ENCODE peak calls at places on chromosomes 4 and X, in six cellular contexts. One of them, this sample, is unnamed.

GRCh38 chr4:87132035-87132434 is 88.4 kb downstream of the KLHL8 start:
- DNase-seq in stimulated activated CD8-positive, alpha-beta memory T cell treated with anti-CD3 and anti-CD28 coated beads, Interleukin-4, amount 100 ng/mL, for 4 hours: no peak
- DNase-seq in brain microvascular endothelial cell: no peak
- DNase-seq in right lobe of liver: no peak
- DNase-seq in GM13976: no peak
- DNase-seq in endodermal cell: no peak
- DNase-seq in this sample: no peak

GRCh38 chr4:183097251-183098079 is 1.6 kb upstream of the WWC2 start:
- DNase-seq in stimulated activated CD8-positive, alpha-beta memory T cell treated with anti-CD3 and anti-CD28 coated beads, Interleukin-4, amount 100 ng/mL, for 4 hours: no peak
- DNase-seq in brain microvascular endothelial cell: no peak
- DNase-seq in right lobe of liver: peak
- DNase-seq in GM13976: peak
- DNase-seq in endodermal cell: peak
- DNase-seq in this sample: peak

GRCh38 chr4:15238720-15239119 is 189.1 kb upstream of the C1QTNF7 start:
- DNase-seq in stimulated activated CD8-positive, alpha-beta memory T cell treated with anti-CD3 and anti-CD28 coated beads, Interleukin-4, amount 100 ng/mL, for 4 hours: no peak
- DNase-seq in brain microvascular endothelial cell: peak
- DNase-seq in right lobe of liver: no peak
- DNase-seq in GM13976: peak
- DNase-seq in endodermal cell: peak
- DNase-seq in this sample: peak

GRCh38 chr4:181301735-181302380 is 941.3 kb upstream of the TENM3 start:
- DNase-seq in stimulated activated CD8-positive, alpha-beta memory T cell treated with anti-CD3 and anti-CD28 coated beads, Interleukin-4, amount 100 ng/mL, for 4 hours: no peak
- DNase-seq in brain microvascular endothelial cell: peak
- DNase-seq in right lobe of liver: peak
- DNase-seq in GM13976: peak
- DNase-seq in endodermal cell: peak
- DNase-seq in this sample: peak

GRCh38 chr4:75552452-75552851 is 3.4 kb upstream of the ODAPH start:
- DNase-seq in stimulated activated CD8-positive, alpha-beta memory T cell treated with anti-CD3 and anti-CD28 coated beads, Interleukin-4, amount 100 ng/mL, for 4 hours: no peak
- DNase-seq in brain microvascular endothelial cell: no peak
- DNase-seq in right lobe of liver: no peak
- DNase-seq in GM13976: no peak
- DNase-seq in endodermal cell: no peak
- DNase-seq in this sample: no peak

GRCh38 chr4:84263415-84263814 is 235.7 kb downstream of the NKX6-1 start:
- DNase-seq in stimulated activated CD8-positive, alpha-beta memory T cell treated with anti-CD3 and anti-CD28 coated beads, Interleukin-4, amount 100 ng/mL, for 4 hours: no peak
- DNase-seq in brain microvascular endothelial cell: no peak
- DNase-seq in right lobe of liver: no peak
- DNase-seq in GM13976: no peak
- DNase-seq in endodermal cell: no peak
- DNase-seq in this sample: no peak

GRCh38 chr4:1795304-1796195 is 2.5 kb downstream of the FGFR3 start:
- DNase-seq in stimulated activated CD8-positive, alpha-beta memory T cell treated with anti-CD3 and anti-CD28 coated beads, Interleukin-4, amount 100 ng/mL, for 4 hours: no peak
- DNase-seq in brain microvascular endothelial cell: no peak
- DNase-seq in right lobe of liver: peak
- DNase-seq in GM13976: no peak
- DNase-seq in endodermal cell: peak
- DNase-seq in this sample: no peak

GRCh38 chr4:24229976-24230375 is 340.1 kb upstream of the PPARGC1A start:
- DNase-seq in stimulated activated CD8-positive, alpha-beta memory T cell treated with anti-CD3 and anti-CD28 coated beads, Interleukin-4, amount 100 ng/mL, for 4 hours: no peak
- DNase-seq in brain microvascular endothelial cell: no peak
- DNase-seq in right lobe of liver: no peak
- DNase-seq in GM13976: no peak
- DNase-seq in endodermal cell: no peak
- DNase-seq in this sample: no peak

GRCh38 chrX:13373807-13374187 is 53.9 kb upstream of the ATXN3L start:
- DNase-seq in stimulated activated CD8-positive, alpha-beta memory T cell treated with anti-CD3 and anti-CD28 coated beads, Interleukin-4, amount 100 ng/mL, for 4 hours: no peak
- DNase-seq in brain microvascular endothelial cell: peak
- DNase-seq in right lobe of liver: no peak
- DNase-seq in GM13976: no peak
- DNase-seq in endodermal cell: no peak
- DNase-seq in this sample: no peak

GRCh38 chr4:111781611-111782010 is 363.6 kb upstream of the FAM241A start:
- DNase-seq in stimulated activated CD8-positive, alpha-beta memory T cell treated with anti-CD3 and anti-CD28 coated beads, Interleukin-4, amount 100 ng/mL, for 4 hours: no peak
- DNase-seq in brain microvascular endothelial cell: no peak
- DNase-seq in right lobe of liver: no peak
- DNase-seq in GM13976: no peak
- DNase-seq in endodermal cell: no peak
- DNase-seq in this sample: no peak

GRCh38 chr4:22478426-22478825 is 37.4 kb downstream of the ADGRA3 start:
- DNase-seq in stimulated activated CD8-positive, alpha-beta memory T cell treated with anti-CD3 and anti-CD28 coated beads, Interleukin-4, amount 100 ng/mL, for 4 hours: no peak
- DNase-seq in brain microvascular endothelial cell: no peak
- DNase-seq in right lobe of liver: no peak
- DNase-seq in GM13976: no peak
- DNase-seq in endodermal cell: no peak
- DNase-seq in this sample: no peak

GRCh38 chr4:96521046-96521536 is 681.2 kb downstream of the PDHA2 start:
- DNase-seq in stimulated activated CD8-positive, alpha-beta memory T cell treated with anti-CD3 and anti-CD28 coated beads, Interleukin-4, amount 100 ng/mL, for 4 hours: no peak
- DNase-seq in brain microvascular endothelial cell: no peak
- DNase-seq in right lobe of liver: peak
- DNase-seq in GM13976: no peak
- DNase-seq in endodermal cell: no peak
- DNase-seq in this sample: no peak

GRCh38 chr4:112604590-112604989 is 32.1 kb downstream of the ZGRF1 start:
- DNase-seq in stimulated activated CD8-positive, alpha-beta memory T cell treated with anti-CD3 and anti-CD28 coated beads, Interleukin-4, amount 100 ng/mL, for 4 hours: no peak
- DNase-seq in brain microvascular endothelial cell: peak
- DNase-seq in right lobe of liver: no peak
- DNase-seq in GM13976: peak
- DNase-seq in endodermal cell: peak
- DNase-seq in this sample: peak

GRCh38 chrX:134936542-134936941 is 54.2 kb upstream of the SMIM10 start:
- DNase-seq in stimulated activated CD8-positive, alpha-beta memory T cell treated with anti-CD3 and anti-CD28 coated beads, Interleukin-4, amount 100 ng/mL, for 4 hours: no peak
- DNase-seq in brain microvascular endothelial cell: peak
- DNase-seq in right lobe of liver: no peak
- DNase-seq in GM13976: no peak
- DNase-seq in endodermal cell: no peak
- DNase-seq in this sample: no peak

GRCh38 chr4:37983951-37984350 is 23.8 kb downstream of the PTTG2 start:
- DNase-seq in stimulated activated CD8-positive, alpha-beta memory T cell treated with anti-CD3 and anti-CD28 coated beads, Interleukin-4, amount 100 ng/mL, for 4 hours: no peak
- DNase-seq in brain microvascular endothelial cell: no peak
- DNase-seq in right lobe of liver: no peak
- DNase-seq in GM13976: no peak
- DNase-seq in endodermal cell: no peak
- DNase-seq in this sample: no peak

GRCh38 chr4:128787509-128788311 is 21.8 kb upstream of the JADE1 start:
- DNase-seq in stimulated activated CD8-positive, alpha-beta memory T cell treated with anti-CD3 and anti-CD28 coated beads, Interleukin-4, amount 100 ng/mL, for 4 hours: no peak
- DNase-seq in brain microvascular endothelial cell: no peak
- DNase-seq in right lobe of liver: no peak
- DNase-seq in GM13976: no peak
- DNase-seq in endodermal cell: no peak
- DNase-seq in this sample: no peak

GRCh38 chr4:40622913-40623312 is 6.8 kb downstream of the RBM47 start:
- DNase-seq in stimulated activated CD8-positive, alpha-beta memory T cell treated with anti-CD3 and anti-CD28 coated beads, Interleukin-4, amount 100 ng/mL, for 4 hours: no peak
- DNase-seq in brain microvascular endothelial cell: no peak
- DNase-seq in right lobe of liver: no peak
- DNase-seq in GM13976: no peak
- DNase-seq in endodermal cell: no peak
- DNase-seq in this sample: no peak

GRCh38 chrX:140918398-140919043 is 83.9 kb upstream of the SPANXB1 start:
- DNase-seq in stimulated activated CD8-positive, alpha-beta memory T cell treated with anti-CD3 and anti-CD28 coated beads, Interleukin-4, amount 100 ng/mL, for 4 hours: no peak
- DNase-seq in brain microvascular endothelial cell: peak
- DNase-seq in right lobe of liver: no peak
- DNase-seq in GM13976: peak
- DNase-seq in endodermal cell: peak
- DNase-seq in this sample: peak

GRCh38 chr4:139828966-139829662 is 163.5 kb downstream of the MGST2 start:
- DNase-seq in stimulated activated CD8-positive, alpha-beta memory T cell treated with anti-CD3 and anti-CD28 coated beads, Interleukin-4, amount 100 ng/mL, for 4 hours: no peak
- DNase-seq in brain microvascular endothelial cell: no peak
- DNase-seq in right lobe of liver: no peak
- DNase-seq in GM13976: no peak
- DNase-seq in endodermal cell: no peak
- DNase-seq in this sample: no peak

GRCh38 chr4:69787879-69788278 is 27.5 kb upstream of the SULT1B1 start:
- DNase-seq in stimulated activated CD8-positive, alpha-beta memory T cell treated with anti-CD3 and anti-CD28 coated beads, Interleukin-4, amount 100 ng/mL, for 4 hours: no peak
- DNase-seq in brain microvascular endothelial cell: peak
- DNase-seq in right lobe of liver: no peak
- DNase-seq in GM13976: no peak
- DNase-seq in endodermal cell: no peak
- DNase-seq in this sample: no peak

GRCh38 chrX:47697171-47697570 is 38.2 kb upstream of the UXT start:
- DNase-seq in stimulated activated CD8-positive, alpha-beta memory T cell treated with anti-CD3 and anti-CD28 coated beads, Interleukin-4, amount 100 ng/mL, for 4 hours: no peak
- DNase-seq in brain microvascular endothelial cell: no peak
- DNase-seq in right lobe of liver: no peak
- DNase-seq in GM13976: no peak
- DNase-seq in endodermal cell: no peak
- DNase-seq in this sample: no peak

GRCh38 chr4:78019494-78019893 is 37.6 kb upstream of the FRAS1 start:
- DNase-seq in stimulated activated CD8-positive, alpha-beta memory T cell treated with anti-CD3 and anti-CD28 coated beads, Interleukin-4, amount 100 ng/mL, for 4 hours: no peak
- DNase-seq in brain microvascular endothelial cell: no peak
- DNase-seq in right lobe of liver: no peak
- DNase-seq in GM13976: no peak
- DNase-seq in endodermal cell: no peak
- DNase-seq in this sample: no peak

GRCh38 chr4:183300070-183300469 is 20.0 kb downstream of the CLDN22 start:
- DNase-seq in stimulated activated CD8-positive, alpha-beta memory T cell treated with anti-CD3 and anti-CD28 coated beads, Interleukin-4, amount 100 ng/mL, for 4 hours: no peak
- DNase-seq in brain microvascular endothelial cell: peak
- DNase-seq in right lobe of liver: no peak
- DNase-seq in GM13976: no peak
- DNase-seq in endodermal cell: no peak
- DNase-seq in this sample: no peak

GRCh38 chr4:26475716-26476115 is 14.6 kb downstream of the CCKAR start:
- DNase-seq in stimulated activated CD8-positive, alpha-beta memory T cell treated with anti-CD3 and anti-CD28 coated beads, Interleukin-4, amount 100 ng/mL, for 4 hours: no peak
- DNase-seq in brain microvascular endothelial cell: no peak
- DNase-seq in right lobe of liver: no peak
- DNase-seq in GM13976: no peak
- DNase-seq in endodermal cell: no peak
- DNase-seq in this sample: no peak

GRCh38 chr4:152065545-152065944 is 304.7 kb upstream of the GATB start:
- DNase-seq in stimulated activated CD8-positive, alpha-beta memory T cell treated with anti-CD3 and anti-CD28 coated beads, Interleukin-4, amount 100 ng/mL, for 4 hours: no peak
- DNase-seq in brain microvascular endothelial cell: no peak
- DNase-seq in right lobe of liver: no peak
- DNase-seq in GM13976: no peak
- DNase-seq in endodermal cell: no peak
- DNase-seq in this sample: no peak

GRCh38 chrX:40151211-40152172 is 53.7 kb upstream of the BCOR start:
- DNase-seq in stimulated activated CD8-positive, alpha-beta memory T cell treated with anti-CD3 and anti-CD28 coated beads, Interleukin-4, amount 100 ng/mL, for 4 hours: no peak
- DNase-seq in brain microvascular endothelial cell: no peak
- DNase-seq in right lobe of liver: peak
- DNase-seq in GM13976: no peak
- DNase-seq in endodermal cell: peak
- DNase-seq in this sample: peak

GRCh38 chrX:111861605-111862004 is 14.4 kb upstream of the TRPC5OS start:
- DNase-seq in stimulated activated CD8-positive, alpha-beta memory T cell treated with anti-CD3 and anti-CD28 coated beads, Interleukin-4, amount 100 ng/mL, for 4 hours: no peak
- DNase-seq in brain microvascular endothelial cell: no peak
- DNase-seq in right lobe of liver: no peak
- DNase-seq in GM13976: no peak
- DNase-seq in endodermal cell: no peak
- DNase-seq in this sample: no peak

GRCh38 chr4:52861879-52862604 is at the start of gene RASL11B:
- DNase-seq in stimulated activated CD8-positive, alpha-beta memory T cell treated with anti-CD3 and anti-CD28 coated beads, Interleukin-4, amount 100 ng/mL, for 4 hours: peak
- DNase-seq in brain microvascular endothelial cell: peak
- DNase-seq in right lobe of liver: peak
- DNase-seq in GM13976: peak
- DNase-seq in endodermal cell: peak
- DNase-seq in this sample: peak

GRCh38 chr4:84985952-84986351 is 19.5 kb upstream of the WDFY3 start:
- DNase-seq in stimulated activated CD8-positive, alpha-beta memory T cell treated with anti-CD3 and anti-CD28 coated beads, Interleukin-4, amount 100 ng/mL, for 4 hours: no peak
- DNase-seq in brain microvascular endothelial cell: peak
- DNase-seq in right lobe of liver: no peak
- DNase-seq in GM13976: no peak
- DNase-seq in endodermal cell: no peak
- DNase-seq in this sample: no peak

GRCh38 chr4:143196323-143196722 is 11.6 kb downstream of the USP38 start:
- DNase-seq in stimulated activated CD8-positive, alpha-beta memory T cell treated with anti-CD3 and anti-CD28 coated beads, Interleukin-4, amount 100 ng/mL, for 4 hours: no peak
- DNase-seq in brain microvascular endothelial cell: no peak
- DNase-seq in right lobe of liver: no peak
- DNase-seq in GM13976: no peak
- DNase-seq in endodermal cell: no peak
- DNase-seq in this sample: no peak

GRCh38 chr4:41102360-41103092 is 111.8 kb downstream of the APBB2 start:
- DNase-seq in stimulated activated CD8-positive, alpha-beta memory T cell treated with anti-CD3 and anti-CD28 coated beads, Interleukin-4, amount 100 ng/mL, for 4 hours: no peak
- DNase-seq in brain microvascular endothelial cell: no peak
- DNase-seq in right lobe of liver: no peak
- DNase-seq in GM13976: no peak
- DNase-seq in endodermal cell: no peak
- DNase-seq in this sample: no peak

GRCh38 chr4:78776031-78776728 is at the start of gene BMP2K:
- DNase-seq in stimulated activated CD8-positive, alpha-beta memory T cell treated with anti-CD3 and anti-CD28 coated beads, Interleukin-4, amount 100 ng/mL, for 4 hours: peak
- DNase-seq in brain microvascular endothelial cell: peak
- DNase-seq in right lobe of liver: peak
- DNase-seq in GM13976: peak
- DNase-seq in endodermal cell: peak
- DNase-seq in this sample: peak

This sample was measured in neural progenitor cell.